ENCODE peak calls at places on chromosomes 7 and 10, in six cellular contexts. M is adrenal gland, B is foreskin fibroblast, C is dorsolateral prefrontal cortex, E is thoracic aorta, R is psoas muscle. Q is an unnamed sample.

GRCh38 chr10:71864861-71865473 is 13.9 kb upstream of the PSAP start:
- DNase-seq in B (peak; percentile 76), C (no peak), M (no peak), R (no peak), E (no peak), Q (no peak)

GRCh38 chr10:132337019-132337418 is 5.0 kb downstream of the LRRC27 start:
- DNase-seq in B (no peak), M (no peak), C (no peak), E (no peak), R (no peak), Q (no peak)

GRCh38 chr7:131606346-131607290 is 50.2 kb upstream of the PODXL start:
- DNase-seq in B (no peak), E (no peak), C (no peak), M (no peak), R (no peak), Q (no peak)

GRCh38 chr7:65931685-65932084 is 50.3 kb downstream of the GUSB start:
- DNase-seq in C (no peak), R (no peak), B (no peak), M (no peak), E (no peak), Q (no peak)

GRCh38 chr10:76285012-76285411 is 853.6 kb downstream of the LRMDA start:
- DNase-seq in E (no peak), R (no peak), M (no peak), B (peak; percentile 81), C (no peak), Q (no peak)

GRCh38 chr7:50416509-50417299 is 33.4 kb downstream of the FIGNL1 start:
- DNase-seq in M (no peak), B (no peak), E (no peak), C (no peak), R (no peak), Q (no peak)

GRCh38 chr7:100799037-100799896 is 28.1 kb downstream of the EPHB4 start:
- DNase-seq in E (no peak), R (no peak), C (no peak), B (peak; percentile 44), M (peak; percentile 87), Q (peak; percentile 91)

GRCh38 chr7:41134242-41134872 is 568.5 kb downstream of the INHBA start:
- DNase-seq in R (no peak), M (no peak), C (no peak), B (peak; percentile 48), E (no peak), Q (no peak)

GRCh38 chr10:133324857-133325260 is 11.8 kb downstream of the CALY start:
- DNase-seq in R (no peak), E (no peak), M (no peak), C (no peak), B (no peak), Q (no peak)

GRCh38 chr10:107554351-107554750 is 389.8 kb upstream of the SORCS1 start:
- DNase-seq in C (no peak), B (no peak), E (no peak), M (no peak), R (no peak), Q (no peak)

GRCh38 chr10:128657508-128657907 is 531.3 kb upstream of the MKI67 start:
- DNase-seq in R (no peak), E (no peak), C (no peak), B (no peak), M (no peak), Q (no peak)

GRCh38 chr10:43038783-43039628 is 37.9 kb upstream of the RET start:
- DNase-seq in M (peak; percentile 13), C (no peak), E (no peak), R (no peak), B (no peak), Q (peak; percentile 56)

GRCh38 chr7:28180031-28180363 is 598 bp downstream of the JAZF1 start:
- DNase-seq in R (no peak), M (no peak), E (no peak), B (no peak), C (no peak), Q (no peak)

GRCh38 chr10:122282253-122282671 is 11.2 kb downstream of the BTBD16 start:
- DNase-seq in M (peak; percentile 59), C (no peak), B (no peak), R (no peak), E (peak; percentile 41), Q (no peak)

GRCh38 chr10:32112055-32112454 is 55.8 kb upstream of the KIF5B start:
- DNase-seq in M (peak; percentile 55), R (no peak), B (peak; percentile 60), E (no peak), C (no peak), Q (peak; percentile 50)

GRCh38 chr10:10798021-10798420 is 219.7 kb upstream of the CELF2 start:
- DNase-seq in E (no peak), R (no peak), M (no peak), B (no peak), C (no peak), Q (no peak)

GRCh38 chr10:53597835-53598251 is 825.3 kb upstream of the MBL2 start:
- DNase-seq in C (no peak), R (no peak), E (no peak), B (no peak), M (no peak), Q (no peak)

GRCh38 chr10:71074176-71074755 is 138.1 kb upstream of the UNC5B start:
- DNase-seq in C (no peak), M (no peak), R (no peak), B (no peak), E (no peak), Q (no peak)

GRCh38 chr10:79310217-79310865 is 36.9 kb upstream of the PPIF start:
- DNase-seq in M (no peak), E (no peak), C (peak; percentile 56), R (no peak), B (no peak), Q (no peak)

GRCh38 chr10:130045091-130045652 is 65.5 kb downstream of the C10orf143 start:
- DNase-seq in E (no peak), C (no peak), R (no peak), M (no peak), B (no peak), Q (peak; percentile 73)

GRCh38 chr7:16528520-16528919 is 1.9 kb downstream of the LRRC72 start:
- DNase-seq in R (no peak), C (no peak), M (no peak), B (peak; percentile 5), E (no peak), Q (no peak)

GRCh38 chr7:93117852-93118530 is at the start of gene SAMD9:
- DNase-seq in B (peak; percentile 70), M (peak; percentile 77), C (no peak), E (peak; percentile 15), R (no peak), Q (peak; percentile 63)

GRCh38 chr10:117053548-117053947 is 48.6 kb upstream of the SHTN1 start:
- DNase-seq in B (no peak), E (no peak), R (no peak), C (no peak), M (no peak), Q (no peak)

DNA sequence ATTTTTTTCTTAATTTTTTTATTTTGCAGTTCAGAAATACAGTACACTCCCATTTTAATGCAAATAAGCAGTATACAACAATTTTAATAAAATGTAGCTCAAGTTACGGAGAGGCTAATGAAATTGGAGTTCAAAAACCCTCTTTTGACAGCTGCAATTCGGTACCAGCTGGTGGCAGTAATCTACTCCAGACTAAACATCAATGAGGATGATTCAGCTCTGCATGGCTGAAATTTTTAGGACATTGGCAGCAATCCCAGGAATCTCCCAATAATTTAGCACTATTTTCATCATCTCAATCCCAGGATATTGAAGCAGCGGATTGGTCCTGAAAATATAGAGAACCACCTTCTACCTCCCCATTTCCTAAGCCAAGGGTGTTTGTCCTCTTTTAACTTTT is 278.8 kb downstream of the CACNA2D1 start:
- DNase-seq in B (peak; percentile 73), M (peak; percentile 78), R (no peak), C (peak; percentile 48), E (no peak), Q (peak; percentile 47)
- TF ChIP-seq CTCF in B (peak; percentile 29), M (peak; percentile 13), R (peak; percentile 28), C (peak; percentile 60), E (no peak), Q (no peak)

GRCh38 chr7:78019457-78020130 is 221.0 kb downstream of the PHTF2 start:
- DNase-seq in C (peak; percentile 87), B (peak; percentile 61), M (peak; percentile 96), E (peak; percentile 89), R (peak; percentile 95), Q (peak; percentile 91)

GRCh38 chr7:78022165-78022564 is 223.6 kb downstream of the PHTF2 start:
- DNase-seq in R (no peak), E (no peak), C (no peak), B (no peak), M (no peak), Q (no peak)

GRCh38 chr7:78018541-78019456 is 220.2 kb downstream of the PHTF2 start:
- DNase-seq in R (peak; percentile 63), C (peak; percentile 40), E (peak; percentile 30), B (peak; percentile 25), M (peak; percentile 72), Q (peak; percentile 20)

GRCh38 chr7:78020874-78021249 is 222.3 kb downstream of the PHTF2 start:
- DNase-seq in B (peak; percentile 13), C (no peak), M (no peak), E (no peak), R (no peak), Q (no peak)

DNA sequence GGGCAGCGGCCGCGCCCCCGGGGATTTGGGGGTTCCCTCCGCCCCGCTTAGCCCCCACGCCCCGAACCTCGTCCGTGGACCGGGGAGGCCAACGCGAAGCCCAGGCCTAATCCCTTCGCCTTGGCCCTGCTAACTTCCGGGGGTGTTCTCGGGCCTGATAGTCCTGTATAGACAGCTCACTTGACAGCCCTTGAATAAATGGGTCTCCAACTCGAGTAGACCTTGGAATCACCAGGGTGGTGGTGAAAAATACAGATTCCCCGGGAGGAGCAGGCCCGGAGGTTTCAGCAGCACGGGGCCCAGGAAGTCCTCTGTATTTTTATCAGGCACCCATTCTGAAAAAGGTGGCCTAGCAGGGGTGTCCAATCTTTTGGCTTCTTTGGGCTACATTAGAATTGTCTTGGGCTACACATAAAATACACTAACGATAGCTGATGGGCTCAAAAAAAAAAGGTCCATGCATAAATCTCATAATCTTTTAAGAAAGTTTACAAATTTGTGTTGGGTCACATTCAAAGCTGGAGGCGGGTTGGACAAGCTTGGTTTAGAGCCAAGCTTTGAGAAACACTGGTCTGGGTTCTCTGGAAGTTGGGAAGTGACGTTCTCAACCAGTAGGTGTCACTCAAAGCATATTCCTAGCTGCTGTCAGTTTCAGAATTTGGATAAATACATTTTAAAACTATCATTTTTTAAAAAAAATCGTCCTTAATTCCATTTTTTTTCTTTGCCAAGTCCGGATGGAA is 221.7 kb downstream of the PHTF2 start:
- DNase-seq in E (peak; percentile 40), M (peak; percentile 88), C (peak; percentile 70), B (peak; percentile 81), R (peak; percentile 57), Q (peak; percentile 73)
- H3K4me3 ChIP-seq in E (peak overlapping the region; percentile 76), M (no peak overlapping the region), C (peak overlapping the region; percentile 60), B (peak overlapping the region; percentile 51), R (peak overlapping the region; percentile 71), Q (peak overlapping the region; percentile 54)

GRCh38 chr10:64976150-64976549 is 1454.9 kb downstream of the REEP3 start:
- DNase-seq in B (no peak), E (no peak), R (no peak), M (no peak), C (no peak), Q (no peak)

GRCh38 chr10:64973391-64973790 is 1452.2 kb downstream of the REEP3 start:
- DNase-seq in M (no peak), E (no peak), B (no peak), R (no peak), C (no peak), Q (no peak)

GRCh38 chr10:64977912-64978311 is 1456.7 kb downstream of the REEP3 start:
- DNase-seq in R (no peak), E (no peak), B (no peak), M (no peak), C (no peak), Q (no peak)
- TF ChIP-seq CTCF in R (peak; percentile 6), E (no peak), B (no peak), M (no peak), C (peak; percentile 39), Q (no peak)

GRCh38 chr7:27106181-27106905 is 3.9 kb upstream of the HOXA2 start:
- DNase-seq in M (no peak), C (no peak), E (no peak), B (no peak), R (peak; percentile 67), Q (no peak)
- H3K4me3 ChIP-seq in M (no peak overlapping the region), C (no peak overlapping the region), E (peak overlapping the region; percentile 99), B (no peak overlapping the region), R (peak overlapping the region; percentile 70), Q (no peak overlapping the region)